ENCODE peak calls at places on chromosome 10, in six cellular contexts. O, R, G, U, X and W are unnamed samples.

GRCh38 chr10:119871881-119872609 is 598 bp downstream of the MCMBP start:
- DNase-seq in O (peak), R (peak), G (peak), U (no peak), X (no peak), W (no peak)

GRCh38 chr10:14564268-14564744 is 210.4 kb downstream of the FAM107B start:
- DNase-seq in O (no peak), R (no peak), G (no peak), U (no peak), X (no peak), W (no peak)

GRCh38 chr10:30704016-30704600 is 74.6 kb upstream of the LYZL2 start:
- DNase-seq in O (no peak), R (no peak), G (no peak), U (no peak), X (no peak), W (no peak)

GRCh38 chr10:116870949-116871348 is 21.6 kb downstream of the ENO4 start:
- DNase-seq in O (no peak), R (no peak), G (no peak), U (no peak), X (no peak), W (no peak)

GRCh38 chr10:78489034-78489433 is 455.4 kb downstream of the RPS24 start:
- DNase-seq in O (no peak), R (no peak), G (no peak), U (no peak), X (no peak), W (no peak)

GRCh38 chr10:119368991-119369869 is 161.9 kb downstream of the GRK5 start:
- DNase-seq in O (no peak), R (no peak), G (no peak), U (no peak), X (no peak), W (no peak)

GRCh38 chr10:119139464-119140067 is 25.9 kb downstream of the SFXN4 start:
- DNase-seq in O (peak), R (no peak), G (peak), U (peak), X (no peak), W (peak)

GRCh38 chr10:1487288-1487687 is 250.0 kb downstream of the ADARB2 start:
- DNase-seq in O (no peak), R (no peak), G (no peak), U (no peak), X (no peak), W (no peak)

GRCh38 chr10:11609052-11609451 is 2.4 kb downstream of the USP6NL start:
- DNase-seq in O (no peak), R (no peak), G (no peak), U (no peak), X (no peak), W (no peak)

GRCh38 chr10:66786705-66787104 is 139.1 kb upstream of the LRRTM3 start:
- DNase-seq in O (no peak), R (no peak), G (no peak), U (no peak), X (no peak), W (no peak)